ENCODE peak calls at places on chromosomes 6 and 20, in seven cellular contexts. C is NCI-H1105, I is HFF-Myc, G is HEK293T, Z is kidney tubule cell, U is hepatocyte, N is H7. V is an unnamed sample.

GRCh38 chr20:41639630-41640029 is 21.5 kb upstream of the CHD6 start:
- DNase-seq in G (no peak), Z (no peak), U (no peak), N (no peak), C (no peak), I (no peak), V (no peak)

GRCh38 chr6:32967151-32968091 is 973 bp upstream of the BRD2 start:
- DNase-seq in U (peak; percentile 56), N (no peak), Z (peak; percentile 70), C (peak; percentile 40), G (no peak), I (no peak), V (peak; percentile 78)

GRCh38 chr20:50394569-50394968 is 115.6 kb upstream of the PTPN1 start:
- DNase-seq in Z (no peak), G (no peak), I (no peak), C (no peak), U (no peak), N (no peak), V (no peak)

GRCh38 chr6:14925627-14926026 is 320.2 kb upstream of the JARID2 start:
- DNase-seq in N (no peak), I (no peak), G (no peak), C (no peak), Z (no peak), U (no peak), V (no peak)

GRCh38 chr6:82067021-82067420 is 180.5 kb downstream of the IBTK start:
- DNase-seq in N (no peak), G (no peak), U (no peak), C (no peak), Z (no peak), I (no peak), V (no peak)

GRCh38 chr6:31778193-31778592 is 1.1 kb upstream of the VWA7 start:
- DNase-seq in C (no peak), Z (no peak), I (no peak), G (no peak), U (no peak), N (no peak), V (no peak)

GRCh38 chr6:75196051-75196743 is 9.7 kb downstream of the COL12A1 start:
- DNase-seq in Z (peak; percentile 65), N (no peak), U (no peak), G (no peak), I (no peak), C (no peak), V (peak; percentile 11)

GRCh38 chr20:45957021-45957941 is 14.7 kb downstream of the ZNF335 start:
- DNase-seq in N (no peak), Z (no peak), I (no peak), U (no peak), G (no peak), C (no peak), V (no peak)

GRCh38 chr6:85464260-85464644 is 14.4 kb downstream of the NT5E start:
- DNase-seq in U (no peak), Z (peak; percentile 97), I (peak; percentile 97), G (no peak), C (no peak), N (no peak), V (peak; percentile 64)

GRCh38 chr6:164108869-164109769 is 694.6 kb downstream of the QKI start:
- DNase-seq in Z (peak; percentile 81), I (no peak), G (no peak), C (no peak), N (no peak), U (no peak), V (peak; percentile 77)

GRCh38 chr6:83114164-83114563 is 46.7 kb downstream of the DOP1A start:
- DNase-seq in C (no peak), G (no peak), Z (no peak), N (no peak), I (no peak), U (no peak), V (no peak)

GRCh38 chr20:23142162-23143050 is 56.3 kb upstream of the CD93 start:
- DNase-seq in U (no peak), C (no peak), G (no peak), I (no peak), Z (no peak), N (no peak), V (no peak)

GRCh38 chr6:142421285-142422202 is 119.7 kb downstream of the ADGRG6 start:
- DNase-seq in Z (no peak), N (no peak), U (no peak), G (no peak), I (no peak), C (peak; percentile 25), V (no peak)

GRCh38 chr6:169248521-169248971 is 5.1 kb downstream of the THBS2 start:
- DNase-seq in Z (no peak), C (no peak), I (no peak), U (no peak), N (no peak), G (no peak), V (no peak)

GRCh38 chr6:16511723-16512584 is 249.3 kb downstream of the ATXN1 start:
- DNase-seq in C (no peak), I (no peak), Z (no peak), G (no peak), U (no peak), N (no peak), V (no peak)

GRCh38 chr6:132362318-132363185 is 38.7 kb downstream of the MOXD1 start:
- DNase-seq in C (no peak), G (no peak), N (no peak), I (no peak), Z (peak; percentile 42), U (peak; percentile 14), V (no peak)

GRCh38 chr6:72760130-72760793 is 138.4 kb downstream of the KCNQ5 start:
- DNase-seq in U (no peak), I (no peak), G (no peak), N (no peak), Z (no peak), C (no peak), V (no peak)

GRCh38 chr6:112234596-112234995 is 19.8 kb downstream of the LAMA4 start:
- DNase-seq in N (no peak), C (no peak), G (no peak), Z (no peak), U (no peak), I (no peak), V (no peak)

GRCh38 chr6:166222631-166223030 is 55.0 kb upstream of the TBXT start:
- DNase-seq in I (no peak), Z (no peak), C (no peak), N (no peak), U (no peak), G (no peak), V (no peak)

GRCh38 chr6:39227476-39227875 is 1.8 kb downstream of the KCNK5 start:
- DNase-seq in U (no peak), C (no peak), G (no peak), N (peak; percentile 43), I (no peak), Z (no peak), V (no peak)

GRCh38 chr20:20712004-20712473 is 405 bp downstream of the RALGAPA2 start:
- DNase-seq in I (no peak), Z (peak; percentile 34), U (peak; percentile 57), C (peak; percentile 27), G (peak; percentile 21), N (no peak), V (peak; percentile 22)

GRCh38 chr6:15674690-15675386 is 12.0 kb upstream of the DTNBP1 start:
- DNase-seq in C (no peak), U (no peak), N (no peak), Z (no peak), I (no peak), G (no peak), V (no peak)

GRCh38 chr6:107822154-107823046 is 1.7 kb downstream of the SCML4 start:
- DNase-seq in U (no peak), I (no peak), Z (peak; percentile 28), G (no peak), N (no peak), C (no peak), V (no peak)

GRCh38 chr6:28225056-28225834 is at the start of gene ZSCAN9:
- DNase-seq in C (peak; percentile 92), Z (peak; percentile 95), G (peak; percentile 81), I (peak; percentile 77), U (peak; percentile 93), N (peak; percentile 90), V (peak; percentile 88)

GRCh38 chr6:165581678-165582077 is 81.4 kb downstream of the PDE10A start:
- DNase-seq in U (no peak), Z (no peak), C (no peak), I (no peak), G (no peak), N (no peak), V (no peak)

GRCh38 chr6:17381429-17382147 is 11.8 kb upstream of the CAP2 start:
- DNase-seq in Z (no peak), I (no peak), G (no peak), U (no peak), C (no peak), N (no peak), V (no peak)

GRCh38 chr6:35081426-35081851 is 59.7 kb downstream of the TCP11 start:
- DNase-seq in C (no peak), I (no peak), U (no peak), N (peak; percentile 77), Z (no peak), G (no peak), V (no peak)

GRCh38 chr6:142874676-142875075 is 70.3 kb downstream of the HIVEP2 start:
- DNase-seq in I (no peak), G (no peak), C (no peak), N (no peak), Z (peak; percentile 76), U (peak; percentile 17), V (peak; percentile 40)

GRCh38 chr6:131065824-131066171 is 2.8 kb upstream of the EPB41L2 start:
- DNase-seq in Z (peak; percentile 13), I (no peak), U (no peak), C (no peak), N (no peak), G (no peak), V (no peak)

GRCh38 chr6:160035241-160035640 is 66.4 kb downstream of the IGF2R start:
- DNase-seq in I (no peak), Z (no peak), C (no peak), N (no peak), G (no peak), U (no peak), V (no peak)

GRCh38 chr6:122717350-122717749 is 62.2 kb upstream of the FABP7 start:
- DNase-seq in G (no peak), Z (no peak), C (no peak), I (no peak), U (no peak), N (no peak), V (no peak)

GRCh38 chr20:37914672-37915433 is 11.9 kb downstream of the VSTM2L start:
- DNase-seq in C (no peak), Z (no peak), G (peak; percentile 38), N (peak; percentile 94), I (no peak), U (peak; percentile 41), V (no peak)

GRCh38 chr6:170294813-170295518 is 4.1 kb upstream of the DLL1 start:
- DNase-seq in Z (no peak), G (no peak), N (peak; percentile 39), U (no peak), C (no peak), I (no peak), V (no peak)

GRCh38 chr6:14765106-14765505 is 480.8 kb upstream of the JARID2 start:
- DNase-seq in U (no peak), G (no peak), N (no peak), I (peak; percentile 20), C (no peak), Z (peak; percentile 35), V (no peak)

GRCh38 chr6:118652051-118652699 is 784 bp upstream of the CEP85L start:
- DNase-seq in I (no peak), U (no peak), N (peak; percentile 17), Z (no peak), C (no peak), G (peak; percentile 18), V (no peak)

GRCh38 chr20:18042211-18042610 is 15.5 kb downstream of the OVOL2 start:
- DNase-seq in G (no peak), C (no peak), U (no peak), N (no peak), I (no peak), Z (no peak), V (no peak)

GRCh38 chr6:65259982-65260381 is 447.0 kb downstream of the EYS start:
- DNase-seq in G (no peak), N (no peak), U (no peak), C (no peak), I (no peak), Z (no peak), V (no peak)

GRCh38 chr6:79180082-79180481 is 54.4 kb downstream of the HMGN3 start:
- DNase-seq in U (no peak), G (no peak), I (no peak), C (peak; percentile 84), Z (no peak), N (no peak), V (no peak)